ENCODE peak calls at places on chromosomes 13 and 19, in four cellular contexts. E, R, V and U are unnamed samples.

GRCh38 chr13:63586467-63586866 is 2170.8 kb upstream of the PCDH20 start:
- DNase-seq in V (no peak), E (no peak), R (no peak), U (no peak)

GRCh38 chr13:50467156-50467814 is 376.2 kb downstream of the DLEU7 start:
- DNase-seq in R (no peak), V (no peak), E (no peak), U (no peak)

GRCh38 chr13:109840201-109840892 is 54.0 kb upstream of the IRS2 start:
- DNase-seq in V (peak; percentile 57), E (no peak), R (no peak), U (peak; percentile 87)

GRCh38 chr19:28377077-28377476 is 835.9 kb downstream of the UQCRFS1 start:
- DNase-seq in E (no peak), R (no peak), V (peak; percentile 7), U (peak; percentile 26)

GRCh38 chr19:43784251-43784980 is 3.6 kb upstream of the KCNN4 start:
- DNase-seq in V (peak; percentile 72), R (no peak), E (peak; percentile 89), U (peak; percentile 67)

GRCh38 chr19:18208098-18208951 is 4.5 kb upstream of the RAB3A start:
- DNase-seq in E (peak; percentile 62), V (peak; percentile 87), R (no peak), U (peak; percentile 42)

GRCh38 chr13:40304391-40304790 is 362.1 kb downstream of the FOXO1 start:
- DNase-seq in V (no peak), E (no peak), R (no peak), U (no peak)

GRCh38 chr19:15137777-15138176 is 30.6 kb downstream of the SYDE1 start:
- DNase-seq in E (no peak), R (no peak), V (no peak), U (no peak)

GRCh38 chr13:39148513-39148961 is 110.3 kb downstream of the NHLRC3 start:
- DNase-seq in V (peak; percentile 90), R (no peak), E (no peak), U (peak; percentile 20)
- H3K27ac ChIP-seq in V (no peak overlapping the region), R (no peak overlapping the region), E (no peak overlapping the region), U (peak overlapping the region; percentile 2)

DNA sequence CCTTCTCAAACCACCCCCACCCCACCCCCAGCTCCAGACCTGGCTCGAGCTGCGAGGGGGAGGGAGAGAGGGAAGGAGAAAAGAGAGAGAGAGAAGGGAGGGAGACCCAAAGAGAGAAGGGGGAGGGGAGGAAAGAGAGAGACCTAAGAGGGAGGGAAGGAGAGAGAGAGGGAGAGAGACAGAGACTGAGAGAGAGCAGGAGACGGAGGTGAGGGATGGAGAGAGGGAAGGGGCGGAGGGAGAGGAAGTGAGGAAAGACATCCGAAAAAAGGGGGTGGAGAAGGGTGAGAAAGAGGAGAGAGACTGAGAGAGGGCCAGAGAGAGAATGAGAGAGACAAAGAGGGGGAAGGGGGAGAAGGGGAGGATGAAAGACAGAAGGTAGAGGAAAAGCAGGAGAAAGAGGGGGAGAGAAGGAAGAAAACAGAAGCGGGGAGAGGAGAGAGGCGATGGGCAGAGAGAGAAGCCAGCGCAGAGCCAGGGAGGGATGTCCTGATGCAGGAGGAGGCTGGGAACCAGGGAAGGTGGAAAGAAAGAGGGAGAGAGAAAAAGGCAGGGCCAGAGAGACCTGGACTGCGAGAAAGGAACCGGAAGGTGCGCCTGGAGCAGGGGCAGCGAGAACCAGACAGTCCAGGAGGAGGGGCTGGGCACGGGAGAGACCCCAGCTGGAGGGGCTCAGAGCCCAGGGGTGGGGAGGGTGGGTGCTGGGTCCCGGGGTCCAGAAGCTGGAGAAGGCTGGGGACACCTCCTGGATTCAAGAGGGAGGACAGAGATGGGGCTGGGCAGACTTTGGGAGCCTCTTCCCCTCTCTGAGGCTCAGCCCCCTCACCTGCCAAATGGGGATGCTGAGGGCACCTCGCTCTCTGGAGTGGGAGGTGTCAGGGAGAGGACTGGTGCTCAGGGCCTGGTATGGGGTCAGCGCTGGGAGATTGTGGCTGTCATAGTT is 1.7 kb upstream of the SPACA6 start:
- DNase-seq in R (no peak), E (no peak), V (peak; percentile 81), U (no peak)
- H3K27ac ChIP-seq in R (peak overlapping the region; percentile 35), E (no peak overlapping the region), V (peak overlapping the region; percentile 51), U (no peak overlapping the region)

GRCh38 chr13:28451482-28452217 is 43.3 kb downstream of the FLT1 start:
- DNase-seq in E (no peak), R (no peak), V (peak; percentile 57), U (peak; percentile 10)
- H3K27ac ChIP-seq in E (no peak overlapping the region), R (no peak overlapping the region), V (no peak overlapping the region), U (no peak overlapping the region)

GRCh38 chr19:13844130-13844631 is 32.8 kb upstream of the NANOS3 start:
- DNase-seq in E (no peak), R (no peak), V (no peak), U (peak; percentile 46)
- H3K27ac ChIP-seq in E (no peak overlapping the region), R (peak overlapping the region; percentile 94), V (peak overlapping the region; percentile 90), U (peak overlapping the region; percentile 77)

DNA sequence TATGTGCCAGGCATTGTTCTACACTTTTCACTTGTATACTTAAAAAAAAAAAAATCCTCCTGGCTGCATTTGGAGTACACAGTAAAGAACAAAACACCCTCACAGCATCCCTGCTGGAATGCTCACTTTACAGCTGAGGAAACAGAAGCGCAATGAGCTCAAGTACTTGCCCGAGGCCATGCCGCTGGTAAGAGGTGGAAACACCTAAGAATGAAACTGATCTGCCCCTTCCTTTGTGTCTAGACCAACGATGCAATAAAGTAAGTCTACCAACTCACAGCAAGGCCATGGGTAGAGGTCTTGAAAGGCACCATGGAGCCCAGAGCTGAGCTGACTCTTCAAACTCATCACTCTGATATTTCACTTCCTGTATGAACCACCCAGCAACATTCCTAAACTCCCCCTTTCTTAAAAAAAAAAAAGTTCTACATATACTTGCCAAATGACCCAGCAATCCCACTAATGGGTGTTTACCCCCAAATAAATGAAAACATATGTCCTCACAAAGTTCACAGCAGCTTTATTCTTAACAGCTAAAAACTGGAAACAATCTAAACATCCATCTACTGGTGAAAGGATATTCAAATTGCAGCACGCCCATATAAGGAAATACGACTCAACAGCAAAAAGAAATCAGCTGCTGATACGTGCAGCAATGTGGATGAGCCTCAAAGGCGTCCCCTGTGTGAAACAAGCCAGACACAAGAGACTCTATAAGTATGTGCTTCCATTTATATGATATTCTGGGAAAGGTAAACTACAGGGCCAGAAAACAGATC is 236.6 kb upstream of the MAB21L1 start:
- DNase-seq in R (no peak), V (peak; percentile 16), E (no peak), U (no peak)
- H3K27ac ChIP-seq in R (no peak overlapping the region), V (no peak overlapping the region), E (no peak overlapping the region), U (no peak overlapping the region)

DNA sequence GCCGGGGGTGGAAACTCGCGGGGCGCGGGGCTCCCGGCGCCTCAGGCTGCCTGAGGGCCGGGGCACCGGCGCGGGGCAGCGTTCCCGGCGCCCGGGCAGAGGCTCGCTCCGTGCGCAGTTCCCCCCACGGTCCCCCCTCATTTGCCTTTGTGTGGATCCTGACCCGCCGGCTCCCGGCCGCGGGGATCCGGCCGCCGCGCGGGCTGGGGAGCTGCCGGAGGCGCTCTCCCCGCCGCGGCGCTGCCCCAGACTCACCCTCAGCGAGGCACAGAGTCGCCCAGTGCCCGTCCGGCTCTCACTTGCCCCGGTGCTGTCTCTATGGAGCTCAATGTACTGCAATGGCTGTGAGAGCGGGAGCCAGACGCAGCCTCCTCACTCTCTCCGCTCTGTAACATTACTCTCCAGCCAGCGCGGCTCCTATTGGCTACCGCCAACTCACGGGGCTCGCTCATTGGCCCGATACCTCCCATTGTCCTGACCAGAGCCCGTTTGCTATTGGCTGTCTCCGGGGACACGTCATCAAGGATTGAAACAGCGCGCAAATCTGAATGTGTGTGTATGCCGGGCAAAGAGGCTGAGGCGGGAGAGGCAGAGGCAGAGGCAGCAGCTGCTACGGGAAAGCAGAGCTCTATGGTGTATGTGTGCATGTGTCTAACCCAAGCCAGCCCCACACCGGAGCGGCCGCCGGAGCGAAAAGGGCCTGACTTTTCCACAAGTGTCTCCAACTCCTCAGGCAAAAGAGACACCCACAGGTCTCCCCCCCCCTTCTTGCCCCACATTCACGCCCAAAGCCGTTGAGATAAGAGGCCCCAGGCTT is at the start of gene HMGB1:
- DNase-seq in R (peak; percentile 99), E (peak; percentile 100), V (peak; percentile 99), U (peak; percentile 100)
- H3K27ac ChIP-seq in R (peak within 1 kb of the TSS; percentile 99), E (peak within 1 kb of the TSS; percentile 93), V (peak within 1 kb of the TSS; percentile 99), U (peak within 1 kb of the TSS; percentile 97)

GRCh38 chr13:75790198-75790970 is 154.3 kb downstream of the LMO7 start:
- DNase-seq in V (no peak), E (no peak), R (no peak), U (peak; percentile 21)

GRCh38 chr13:75785130-75785529 is 149.0 kb downstream of the LMO7 start:
- DNase-seq in R (no peak), E (no peak), V (peak; percentile 47), U (no peak)

GRCh38 chr13:75787249-75787940 is 151.3 kb downstream of the LMO7 start:
- DNase-seq in V (peak; percentile 50), R (no peak), E (no peak), U (peak; percentile 11)

GRCh38 chr13:75789451-75790197 is 153.5 kb downstream of the LMO7 start:
- DNase-seq in V (peak; percentile 33), R (no peak), E (no peak), U (peak; percentile 46)

GRCh38 chr13:75788494-75788991 is 152.4 kb downstream of the LMO7 start:
- DNase-seq in V (peak; percentile 74), E (no peak), R (peak; percentile 51), U (peak; percentile 94)
- H3K27ac ChIP-seq in V (no peak overlapping the region), E (no peak overlapping the region), R (peak overlapping the region; percentile 71), U (peak overlapping the region; percentile 85)